ENCODE peak calls at places on chromosomes 11 and 22, in four cellular contexts. R is gastrocnemius medialis, H is ovary, G is RWPE2. V is an unnamed sample.

GRCh38 chr11:563812-564578 is 3.2 kb downstream of the RASSF7 start:
- DNase-seq in R (no peak), H (peak), G (no peak), V (no peak)

GRCh38 chr11:116730241-116730561 is 42.6 kb downstream of the BUD13 start:
- DNase-seq in R (no peak), H (no peak), G (no peak), V (no peak)

GRCh38 chr11:64284962-64285884 is at the start of gene GPR137:
- DNase-seq in R (peak), H (peak), G (peak), V (no peak)

GRCh38 chr11:60121259-60121658 is 32.8 kb downstream of the MS4A2 start:
- DNase-seq in R (no peak), H (peak), G (no peak), V (no peak)

GRCh38 chr22:32826537-32826936 is 25.0 kb downstream of the TIMP3 start:
- DNase-seq in R (no peak), H (no peak), G (no peak), V (no peak)

GRCh38 chr22:24398409-24398808 is 29.0 kb upstream of the ADORA2A start:
- DNase-seq in R (no peak), H (no peak), G (no peak), V (no peak)

GRCh38 chr11:121451982-121452608 is at the start of gene SORL1:
- DNase-seq in R (peak), H (peak), G (no peak), V (no peak)

GRCh38 chr22:48753752-48754517 is 1073.7 kb downstream of the BRD1 start:
- DNase-seq in R (no peak), H (no peak), G (no peak), V (peak)

GRCh38 chr11:105357764-105358163 is 218.2 kb upstream of the CARD18 start:
- DNase-seq in R (no peak), H (no peak), G (no peak), V (no peak)

GRCh38 chr11:125063429-125064043 is 431 bp downstream of the SLC37A2 start:
- DNase-seq in R (no peak), H (no peak), G (peak), V (no peak)

GRCh38 chr11:610146-610801 is 5.5 kb downstream of the IRF7 start:
- DNase-seq in R (no peak), H (peak), G (peak), V (no peak)

GRCh38 chr11:48880021-48880441 is 103.7 kb downstream of the TRIM51G start:
- DNase-seq in R (no peak), H (peak), G (peak), V (peak)

GRCh38 chr11:32090774-32091370 is at the start of gene RCN1:
- DNase-seq in R (peak), H (peak), G (peak), V (no peak)

GRCh38 chr22:45945621-45946020 is 31.3 kb downstream of the WNT7B start:
- DNase-seq in R (no peak), H (no peak), G (no peak), V (no peak)

GRCh38 chr22:42365337-42365865 is 66.8 kb downstream of the NFAM1 start:
- DNase-seq in R (no peak), H (no peak), G (no peak), V (no peak)

GRCh38 chr22:19292262-19293230 is 1.0 kb upstream of the CLTCL1 start:
- DNase-seq in R (peak), H (peak), G (peak), V (no peak)

GRCh38 chr22:17436981-17437410 is 67.7 kb downstream of the CECR2 start:
- DNase-seq in R (no peak), H (no peak), G (no peak), V (no peak)

GRCh38 chr22:19138217-19139000 is 6.0 kb downstream of the ESS2 start:
- DNase-seq in R (no peak), H (no peak), G (no peak), V (no peak)

GRCh38 chr11:20754957-20755356 is 85.6 kb downstream of the NELL1 start:
- DNase-seq in R (no peak), H (no peak), G (no peak), V (no peak)

GRCh38 chr22:28187612-28188011 is 268.6 kb upstream of the PITPNB start:
- DNase-seq in R (no peak), H (no peak), G (no peak), V (no peak)

GRCh38 chr11:36492724-36493304 is 17.3 kb downstream of the TRAF6 start:
- DNase-seq in R (no peak), H (no peak), G (no peak), V (no peak)

GRCh38 chr22:36934153-36934939 is 20.9 kb downstream of the CSF2RB start:
- DNase-seq in R (no peak), H (no peak), G (no peak), V (no peak)

GRCh38 chr11:85495918-85496317 is 131.2 kb downstream of the DLG2 start:
- DNase-seq in R (no peak), H (no peak), G (no peak), V (no peak)

GRCh38 chr22:36155702-36156101 is 4.9 kb downstream of the APOL3 start:
- DNase-seq in R (peak), H (peak), G (no peak), V (no peak)

GRCh38 chr11:96213500-96213899 is 129.5 kb downstream of the MAML2 start:
- DNase-seq in R (no peak), H (no peak), G (no peak), V (no peak)

GRCh38 chr11:46381836-46382643 is 571 bp downstream of the MDK start:
- DNase-seq in R (peak), H (no peak), G (no peak), V (no peak)

GRCh38 chr22:38570841-38571364 is 920 bp upstream of the DMC1 start:
- DNase-seq in R (peak), H (peak), G (no peak), V (no peak)

GRCh38 chr11:16611395-16612233 is 126.8 kb upstream of the C11orf58 start:
- DNase-seq in R (no peak), H (no peak), G (no peak), V (no peak)

GRCh38 chr11:117010808-117011540 is 87.3 kb downstream of the SIK3 start:
- DNase-seq in R (no peak), H (no peak), G (no peak), V (no peak)

GRCh38 chr22:19961868-19962245 is 20.2 kb upstream of the TXNRD2 start:
- DNase-seq in R (no peak), H (no peak), G (peak), V (no peak)

GRCh38 chr11:69308531-69308930 is 14.6 kb downstream of the MYEOV start:
- DNase-seq in R (no peak), H (no peak), G (peak), V (no peak)

GRCh38 chr22:34055525-34056200 is 135.4 kb upstream of the LARGE1 start:
- DNase-seq in R (no peak), H (no peak), G (no peak), V (no peak)

GRCh38 chr11:19259487-19260345 is 19.0 kb upstream of the E2F8 start:
- DNase-seq in R (peak), H (peak), G (no peak), V (no peak)

GRCh38 chr11:119699227-119699626 is 29.8 kb downstream of the NECTIN1 start:
- DNase-seq in R (peak), H (no peak), G (no peak), V (no peak)

GRCh38 chr11:119365071-119365591 is 16.4 kb downstream of the USP2 start:
- DNase-seq in R (peak), H (peak), G (no peak), V (no peak)

GRCh38 chr11:7490054-7490453 is 4.7 kb downstream of the OLFML1 start:
- DNase-seq in R (no peak), H (no peak), G (no peak), V (no peak)

GRCh38 chr11:67279589-67280340 is 9.3 kb upstream of the ANKRD13D start:
- DNase-seq in R (no peak), H (peak), G (no peak), V (peak)

GRCh38 chr22:38115423-38116205 is 5.1 kb upstream of the BAIAP2L2 start:
- DNase-seq in R (no peak), H (no peak), G (no peak), V (no peak)

GRCh38 chr11:87628161-87628560 is 547.1 kb downstream of the RAB38 start:
- DNase-seq in R (no peak), H (no peak), G (no peak), V (no peak)

GRCh38 chr11:62876712-62877111 is 4.0 kb upstream of the SLC3A2 start:
- DNase-seq in R (no peak), H (no peak), G (no peak), V (no peak)

GRCh38 chr11:62880231-62880802 is 379 bp upstream of the SLC3A2 start:
- DNase-seq in R (peak), H (no peak), G (peak), V (no peak)

GRCh38 chr11:62879150-62879549 is 1.5 kb upstream of the SLC3A2 start:
- DNase-seq in R (peak), H (no peak), G (no peak), V (no peak)

GRCh38 chr11:62879554-62879953 is 1.1 kb upstream of the SLC3A2 start:
- DNase-seq in R (peak), H (no peak), G (no peak), V (no peak)

GRCh38 chr11:62875698-62876483 is 4.8 kb upstream of the SLC3A2 start:
- DNase-seq in R (no peak), H (no peak), G (no peak), V (no peak)
- TF ChIP-seq CTCF in R (no peak), H (no peak), G (no peak), V (peak)

DNA sequence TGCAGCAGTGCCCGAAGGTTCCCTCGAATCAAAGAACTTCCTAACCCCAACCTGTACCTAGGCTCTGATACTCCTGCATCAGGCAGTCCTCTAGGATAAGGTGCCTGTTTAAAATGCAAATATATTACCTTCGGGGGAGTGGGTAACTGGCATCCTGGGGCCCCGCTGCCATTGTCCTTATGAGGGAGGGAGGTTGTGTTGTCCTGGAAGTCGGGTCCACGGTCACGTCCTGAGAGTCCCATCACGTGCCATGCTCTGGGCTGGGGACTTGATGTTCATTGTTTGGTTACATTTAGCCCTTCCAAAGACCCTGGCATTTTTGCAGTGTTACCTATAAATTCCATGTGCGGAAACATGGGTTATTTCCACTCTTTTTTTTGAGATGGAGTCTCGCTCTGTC is 67.6 kb downstream of the PARVB start:
- DNase-seq in R (no peak), H (no peak), G (peak), V (peak)
- TF ChIP-seq CTCF in R (no peak), H (no peak), G (no peak), V (peak)

DNA sequence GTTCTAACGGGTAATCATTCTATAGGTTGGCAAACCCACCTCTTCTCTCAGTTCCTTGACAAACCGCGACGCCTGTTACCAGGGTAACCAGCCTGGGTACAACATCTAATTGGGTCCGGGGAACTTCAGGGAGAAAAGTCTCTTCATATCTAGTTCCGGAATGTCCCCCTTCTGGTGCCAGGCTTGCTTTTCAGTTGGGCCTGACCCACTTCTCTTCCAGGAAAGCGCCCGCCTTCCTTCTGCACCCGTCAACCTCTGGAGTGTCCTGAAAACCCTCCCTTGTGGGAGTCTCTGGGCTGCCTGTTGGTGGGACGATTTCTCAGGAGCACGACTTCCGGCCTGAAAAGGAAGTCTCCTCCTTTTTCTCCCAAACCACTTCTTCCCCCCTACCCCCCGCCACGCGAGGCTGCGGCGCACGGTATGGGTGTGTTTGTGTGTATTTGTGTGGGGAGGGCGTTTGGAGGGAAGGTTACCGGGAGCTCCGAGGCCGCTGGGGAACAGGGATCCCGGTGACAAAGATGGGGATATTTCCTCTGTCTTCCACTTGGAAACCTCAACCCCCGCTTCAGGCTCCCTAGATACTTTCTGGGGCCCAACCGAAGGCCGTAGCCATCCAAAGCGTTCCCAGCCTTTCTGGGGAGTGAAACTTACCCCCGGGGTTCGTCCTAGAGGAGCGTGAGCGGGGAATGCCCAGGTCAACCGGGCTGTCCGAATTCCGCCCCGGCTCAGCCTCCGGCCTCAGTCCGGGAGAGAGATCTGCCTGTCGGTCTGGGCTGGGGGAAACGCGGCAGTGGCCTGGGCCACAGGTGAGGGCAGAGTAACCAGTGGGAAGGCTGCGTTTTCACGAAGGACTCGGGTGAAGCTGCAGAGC is at the start of the genes NKAPD1 and PIH1D2:
- DNase-seq in R (peak), H (peak), G (peak), V (no peak)
- TF ChIP-seq CTCF in R (no peak), H (no peak), G (no peak), V (peak)

GRCh38 chr22:44462246-44463015 is 35.6 kb downstream of the RTL6 start:
- DNase-seq in R (no peak), H (no peak), G (no peak), V (no peak)

GRCh38 chr22:44461083-44461375 is 37.0 kb downstream of the RTL6 start:
- DNase-seq in R (no peak), H (no peak), G (no peak), V (no peak)

GRCh38 chr22:44460287-44461082 is 37.5 kb downstream of the RTL6 start:
- DNase-seq in R (no peak), H (no peak), G (no peak), V (no peak)

GRCh38 chr22:44463151-44463550 is 34.9 kb downstream of the RTL6 start:
- DNase-seq in R (no peak), H (no peak), G (no peak), V (no peak)

DNA sequence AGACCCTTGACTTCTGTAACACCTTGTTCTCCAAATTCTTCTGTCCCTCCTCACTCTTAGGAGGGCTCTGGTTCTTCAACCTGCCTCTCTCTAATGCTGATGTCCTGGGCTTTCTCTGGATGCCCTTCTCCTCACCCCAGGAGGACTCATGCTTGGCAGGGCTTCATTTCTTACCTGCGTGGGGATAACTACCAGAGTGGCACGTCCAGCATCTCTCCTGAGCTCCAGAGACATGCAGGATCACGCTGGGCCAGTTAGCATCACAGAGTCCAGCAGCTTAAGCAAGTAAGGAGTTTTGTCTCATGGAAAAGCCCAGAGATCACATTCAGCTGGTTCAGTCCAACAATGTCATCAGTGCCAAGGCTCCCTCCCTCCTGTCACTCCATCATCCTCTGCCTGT is 36.4 kb downstream of the RTL6 start:
- DNase-seq in R (no peak), H (no peak), G (no peak), V (no peak)
- TF ChIP-seq CTCF in R (no peak), H (no peak), G (no peak), V (no peak)

GRCh38 chr11:123653405-123653996 is 923 bp downstream of the SCN3B start:
- DNase-seq in R (peak), H (no peak), G (no peak), V (no peak)
- TF ChIP-seq CTCF in R (peak), H (no peak), G (no peak), V (peak)

GRCh38 chr11:86580535-86580934 is 91.9 kb downstream of the ME3 start:
- DNase-seq in R (no peak), H (no peak), G (no peak), V (no peak)

GRCh38 chr11:86579406-86579731 is 93.0 kb downstream of the ME3 start:
- DNase-seq in R (peak), H (no peak), G (no peak), V (no peak)

GRCh38 chr11:86586307-86586706 is 86.1 kb downstream of the ME3 start:
- DNase-seq in R (no peak), H (no peak), G (no peak), V (no peak)

GRCh38 chr11:86578727-86579405 is 93.5 kb downstream of the ME3 start:
- DNase-seq in R (no peak), H (no peak), G (no peak), V (no peak)

GRCh38 chr11:86582898-86583297 is 89.5 kb downstream of the ME3 start:
- DNase-seq in R (no peak), H (no peak), G (no peak), V (no peak)
- TF ChIP-seq CTCF in R (no peak), H (no peak), G (no peak), V (no peak)

DNA sequence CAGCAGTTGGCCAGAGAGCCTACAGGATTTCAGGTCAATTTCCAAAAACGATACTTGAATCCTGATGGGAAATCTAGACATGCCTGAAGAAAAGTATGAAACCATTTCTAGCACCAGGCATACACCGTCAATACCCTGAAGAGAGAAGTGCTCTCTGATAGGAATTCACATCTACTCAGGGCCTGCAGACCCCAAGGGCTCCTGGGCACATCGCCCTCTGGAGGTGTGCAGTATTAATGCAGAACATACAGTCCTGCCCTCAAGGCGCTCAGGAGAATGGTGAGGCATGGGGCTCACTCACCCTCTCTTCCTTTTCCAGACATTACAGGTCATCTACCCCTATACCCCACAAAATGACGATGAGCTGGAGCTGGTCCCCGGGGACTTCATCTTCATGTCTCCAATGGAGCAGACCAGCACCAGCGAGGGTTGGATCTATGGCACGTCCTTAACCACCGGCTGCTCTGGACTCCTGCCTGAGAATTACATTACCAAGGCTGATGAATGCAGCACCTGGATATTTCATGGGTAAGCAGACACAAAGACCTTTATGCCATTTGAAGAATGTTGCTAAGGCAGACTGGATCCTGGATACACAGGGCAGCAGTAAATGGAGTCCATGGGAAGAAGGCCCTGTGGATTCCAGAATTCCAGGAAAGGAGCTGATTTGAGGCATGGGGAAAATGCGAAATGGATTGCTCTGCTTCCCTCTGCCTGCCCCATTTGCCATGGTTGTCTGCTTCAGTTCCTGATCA is 49.3 kb upstream of the CRTAM start:
- DNase-seq in R (no peak), H (no peak), G (no peak), V (no peak)
- TF ChIP-seq CTCF in R (no peak), H (no peak), G (peak), V (peak)